ENCODE peak calls at places on chromosome 2, in five cellular contexts. S, H, Z, I and N are unnamed samples.

GRCh38 chr2:152334701-152335015 is 316 bp upstream of the FMNL2 start:
- DNase-seq in S (no peak), H (no peak), Z (no peak), I (no peak), N (no peak)

GRCh38 chr2:68594041-68594440 is 49.3 kb upstream of the PROKR1 start:
- DNase-seq in S (peak; percentile 6), H (no peak), Z (no peak), I (no peak), N (no peak)

GRCh38 chr2:231200805-231201474 is 2.5 kb downstream of the ARMC9 start:
- DNase-seq in S (peak; percentile 74), H (peak; percentile 54), Z (no peak), I (no peak), N (no peak)

GRCh38 chr2:161238264-161238558 is 70.0 kb upstream of the PSMD14 start:
- DNase-seq in S (peak; percentile 26), H (no peak), Z (no peak), I (no peak), N (no peak)

GRCh38 chr2:120751553-120751952 is 15.9 kb downstream of the GLI2 start:
- DNase-seq in S (no peak), H (no peak), Z (no peak), I (no peak), N (no peak)

GRCh38 chr2:328761-329160 is 40.9 kb upstream of the ALKAL2 start:
- DNase-seq in S (no peak), H (no peak), Z (no peak), I (no peak), N (no peak)

GRCh38 chr2:41750829-41751228 is 297.0 kb upstream of the PKDCC start:
- DNase-seq in S (no peak), H (no peak), Z (no peak), I (no peak), N (no peak)

GRCh38 chr2:25806941-25807340 is 71.3 kb downstream of the ASXL2 start:
- DNase-seq in S (peak; percentile 30), H (no peak), Z (no peak), I (no peak), N (no peak)

GRCh38 chr2:160371251-160372009 is 122.2 kb downstream of the RBMS1 start:
- DNase-seq in S (no peak), H (no peak), Z (no peak), I (no peak), N (no peak)

GRCh38 chr2:222306393-222307137 is 7.8 kb upstream of the PAX3 start:
- DNase-seq in S (no peak), H (no peak), Z (no peak), I (no peak), N (no peak)

GRCh38 chr2:187991389-187991788 is 300.3 kb upstream of the GULP1 start:
- DNase-seq in S (peak; percentile 70), H (no peak), Z (no peak), I (no peak), N (no peak)

GRCh38 chr2:121472465-121472993 is 58.2 kb upstream of the RNU4ATAC start:
- DNase-seq in S (no peak), H (no peak), Z (no peak), I (no peak), N (no peak)

GRCh38 chr2:119028327-119029174 is 86.6 kb downstream of the MARCO start:
- DNase-seq in S (peak; percentile 60), H (no peak), Z (no peak), I (peak; percentile 46), N (no peak)

GRCh38 chr2:219104107-219105050 is 43.7 kb upstream of the IHH start:
- DNase-seq in S (peak; percentile 58), H (no peak), Z (no peak), I (no peak), N (no peak)

DNA sequence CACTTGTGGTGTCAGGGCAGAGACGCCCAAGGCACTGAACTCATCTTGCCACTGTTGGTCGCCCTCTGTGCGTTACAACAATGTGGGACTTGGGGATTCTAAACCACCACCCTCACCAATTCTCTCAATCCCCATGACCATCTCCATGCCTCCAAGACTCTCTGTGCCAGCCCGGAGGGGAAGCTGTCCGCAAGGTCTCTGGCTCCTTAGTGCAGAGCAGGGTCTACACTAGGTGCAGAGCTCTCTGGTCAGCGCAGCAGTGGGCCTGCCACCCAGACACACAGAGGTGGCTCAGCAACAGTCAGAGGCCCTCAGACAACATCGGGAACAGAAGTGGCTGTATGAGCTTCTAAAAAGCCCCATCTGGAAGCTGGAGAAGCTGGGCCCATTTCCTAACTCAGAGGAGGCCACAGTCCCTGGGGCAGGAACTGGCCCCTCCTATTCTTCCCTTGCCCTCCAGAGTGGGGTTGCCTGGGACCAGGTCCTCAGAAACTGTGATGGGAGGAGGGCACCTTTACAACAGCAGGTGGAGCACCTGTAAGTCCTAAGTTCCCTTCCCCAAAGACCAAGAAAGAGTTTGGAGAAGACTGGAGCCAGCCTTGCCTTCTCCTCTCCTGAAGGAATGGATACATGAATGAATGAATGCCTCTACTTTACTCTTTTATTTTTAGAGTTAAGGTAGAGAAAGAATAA is 37.7 kb downstream of the SERTAD2 start:
- DNase-seq in S (no peak), H (peak; percentile 53), Z (no peak), I (no peak), N (no peak)
- TF ChIP-seq CTCF in S (no peak), H (no peak), Z (no peak), I (no peak), N (no peak)

DNA sequence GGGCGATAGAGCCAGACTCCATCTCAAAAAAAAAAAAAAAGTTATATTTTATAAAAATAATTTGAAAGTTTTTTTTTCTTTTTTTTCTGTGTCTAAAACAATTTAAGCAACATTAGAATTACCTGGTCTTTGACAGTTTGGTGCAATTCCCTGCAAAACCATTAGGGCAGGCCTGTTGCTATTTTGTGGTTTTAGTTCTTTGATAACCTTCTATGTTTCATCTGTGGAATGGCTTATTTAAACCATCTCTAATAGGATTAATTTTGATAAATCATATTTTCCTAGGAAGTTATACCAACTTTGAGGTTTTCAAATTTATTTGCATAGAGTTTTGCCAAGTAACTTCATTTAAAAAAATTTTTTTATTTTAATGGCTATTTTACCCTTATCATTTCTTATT is 141.2 kb upstream of the TWIST2 start:
- DNase-seq in S (no peak), H (no peak), Z (no peak), I (no peak), N (no peak)
- TF ChIP-seq CTCF in S (peak; percentile 32), H (no peak), Z (peak; percentile 17), I (no peak), N (no peak)

DNA sequence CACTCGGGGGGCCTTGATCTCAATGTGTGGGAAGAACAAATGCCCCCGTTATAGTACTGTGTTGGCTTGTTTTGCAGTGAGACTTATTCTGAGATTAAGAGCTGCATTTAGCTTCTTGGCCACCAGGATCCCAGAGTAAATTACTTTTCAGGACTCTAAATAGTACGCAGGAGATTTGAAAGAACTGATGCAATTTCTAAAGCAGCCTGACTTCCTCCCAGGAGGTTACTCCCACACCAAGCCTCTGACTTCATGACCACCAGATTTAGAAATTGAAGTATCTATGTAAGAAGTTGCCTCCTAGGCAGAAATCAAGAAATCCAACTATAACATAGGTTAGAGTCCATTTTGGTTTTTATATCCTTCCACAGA is 67.0 kb downstream of the FEZ2 start:
- DNase-seq in S (no peak), H (no peak), Z (no peak), I (no peak), N (no peak)
- TF ChIP-seq CTCF in S (no peak), H (no peak), Z (no peak), I (no peak), N (no peak)

DNA sequence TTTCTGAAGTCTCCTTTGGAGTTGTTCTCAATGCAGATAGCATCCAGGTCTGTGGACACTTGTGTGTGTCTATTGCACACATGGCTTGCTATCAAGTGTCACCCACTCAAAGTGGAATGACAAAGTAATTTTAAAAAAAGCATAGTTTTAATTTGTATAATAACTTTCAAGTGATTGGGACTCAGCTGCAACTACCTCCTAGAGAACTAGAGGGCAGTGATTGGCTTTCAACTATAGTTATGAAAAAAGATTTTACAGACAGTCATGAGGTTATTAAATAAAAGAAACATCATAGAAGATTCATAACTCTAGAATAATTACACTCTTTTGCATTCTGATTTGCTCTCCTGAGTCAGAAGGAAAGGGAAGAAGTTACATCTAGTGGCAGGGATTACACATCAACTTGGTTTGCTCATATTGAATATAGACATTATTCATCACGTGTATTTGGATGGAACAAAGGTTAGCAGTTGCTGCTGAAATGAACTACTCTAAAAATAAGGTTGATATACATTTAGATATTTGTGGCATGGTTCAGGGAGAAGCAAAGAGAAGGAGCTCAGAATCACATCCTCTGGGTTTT is 4.7 kb downstream of the GPR39 start:
- DNase-seq in S (peak; percentile 54), H (no peak), Z (no peak), I (no peak), N (no peak)
- TF ChIP-seq CTCF in S (peak; percentile 21), H (no peak), Z (no peak), I (no peak), N (no peak)